ENCODE peak calls at places on chromosomes 3 and 15, in seven cellular contexts. L is cardiac fibroblast, W is BE2C, E is cardiac muscle cell, T is fibroblast of mammary gland, A is HCT116, S is ovary. K is an unnamed sample.

GRCh38 chr3:42161050-42161935 is 70.1 kb downstream of the TRAK1 start:
- DNase-seq in L (peak), W (no peak), E (no peak), T (peak), A (no peak), S (no peak), K (no peak)

GRCh38 chr3:183439510-183439909 is 11.1 kb upstream of the MCF2L2 start:
- DNase-seq in L (peak), W (no peak), E (no peak), T (peak), A (no peak), S (no peak), K (no peak)

GRCh38 chr15:87492321-87492720 is 764.2 kb downstream of the NTRK3 start:
- DNase-seq in L (no peak), W (no peak), E (no peak), T (no peak), A (no peak), S (no peak), K (no peak)

GRCh38 chr3:183725387-183725786 is 27.8 kb downstream of the YEATS2 start:
- DNase-seq in L (no peak), W (no peak), E (no peak), T (no peak), A (no peak), S (no peak), K (no peak)

GRCh38 chr15:81887913-81888312 is 157.9 kb downstream of the MEX3B start:
- DNase-seq in L (peak), W (no peak), E (no peak), T (peak), A (no peak), S (no peak), K (no peak)

GRCh38 chr15:64490598-64491259 is 30.4 kb downstream of the ZNF609 start:
- DNase-seq in L (no peak), W (no peak), E (no peak), T (peak), A (no peak), S (no peak), K (no peak)

GRCh38 chr3:99475229-99475628 is 163.2 kb upstream of the COL8A1 start:
- DNase-seq in L (peak), W (no peak), E (no peak), T (no peak), A (no peak), S (no peak), K (no peak)

GRCh38 chr3:182725372-182726251 is 67.7 kb upstream of the ATP11B start:
- DNase-seq in L (peak), W (peak), E (no peak), T (peak), A (no peak), S (no peak), K (peak)

GRCh38 chr15:79090487-79091203 is at the start of gene RASGRF1:
- DNase-seq in L (peak), W (peak), E (peak), T (peak), A (no peak), S (no peak), K (peak)

GRCh38 chr15:98903377-98904018 is 104.1 kb downstream of the PGPEP1L start:
- DNase-seq in L (peak), W (no peak), E (no peak), T (peak), A (no peak), S (no peak), K (no peak)

GRCh38 chr3:29453278-29453961 is 172.5 kb downstream of the RBMS3 start:
- DNase-seq in L (no peak), W (peak), E (no peak), T (no peak), A (no peak), S (no peak), K (no peak)

GRCh38 chr3:10142707-10143560 is 1.4 kb downstream of the VHL start:
- DNase-seq in L (peak), W (no peak), E (no peak), T (peak), A (no peak), S (no peak), K (no peak)

GRCh38 chr15:50751394-50751793 is 14.1 kb downstream of the SPPL2A start:
- DNase-seq in L (no peak), W (no peak), E (no peak), T (no peak), A (no peak), S (no peak), K (no peak)

GRCh38 chr3:179929091-179929529 is 107.6 kb downstream of the PEX5L start:
- DNase-seq in L (peak), W (peak), E (peak), T (peak), A (peak), S (peak), K (peak)

GRCh38 chr3:161150001-161150525 is 44.9 kb upstream of the B3GALNT1 start:
- DNase-seq in L (peak), W (peak), E (no peak), T (peak), A (no peak), S (no peak), K (no peak)

GRCh38 chr15:81098349-81098748 is 35.7 kb upstream of the CFAP161 start:
- DNase-seq in L (no peak), W (no peak), E (no peak), T (no peak), A (no peak), S (no peak), K (no peak)

GRCh38 chr15:45441686-45442085 is 63.3 kb upstream of the GATM start:
- DNase-seq in L (no peak), W (no peak), E (peak), T (no peak), A (no peak), S (no peak), K (no peak)

GRCh38 chr3:65356331-65357286 is 668.8 kb upstream of the ADAMTS9 start:
- DNase-seq in L (peak), W (no peak), E (no peak), T (no peak), A (no peak), S (no peak), K (no peak)

GRCh38 chr3:119352863-119353527 is 58.8 kb downstream of the ARHGAP31 start:
- DNase-seq in L (peak), W (no peak), E (no peak), T (peak), A (peak), S (no peak), K (no peak)

GRCh38 chr3:125374501-125374995 is 577 bp downstream of the ZNF148 start:
- DNase-seq in L (peak), W (peak), E (peak), T (peak), A (no peak), S (no peak), K (peak)

GRCh38 chr15:73838795-73839565 is 34.4 kb upstream of the TBC1D21 start:
- DNase-seq in L (peak), W (peak), E (no peak), T (no peak), A (no peak), S (peak), K (no peak)

GRCh38 chr15:93029613-93030429 is 59.2 kb downstream of the RGMA start:
- DNase-seq in L (peak), W (no peak), E (no peak), T (peak), A (no peak), S (peak), K (no peak)

GRCh38 chr3:71315431-71315830 is 268.1 kb downstream of the FOXP1 start:
- DNase-seq in L (no peak), W (no peak), E (no peak), T (no peak), A (no peak), S (no peak), K (no peak)

GRCh38 chr3:106157411-106157810 is 288.6 kb upstream of the CBLB start:
- DNase-seq in L (no peak), W (no peak), E (no peak), T (no peak), A (no peak), S (no peak), K (no peak)

GRCh38 chr3:98541695-98542094 is 9.9 kb downstream of the GPR15 start:
- DNase-seq in L (no peak), W (no peak), E (no peak), T (no peak), A (no peak), S (no peak), K (no peak)

GRCh38 chr3:152031321-152031720 is 157.9 kb downstream of the SUCNR1 start:
- DNase-seq in L (peak), W (no peak), E (no peak), T (no peak), A (no peak), S (no peak), K (no peak)

GRCh38 chr3:152021951-152022461 is 148.6 kb downstream of the SUCNR1 start:
- DNase-seq in L (peak), W (no peak), E (no peak), T (peak), A (peak), S (no peak), K (no peak)

GRCh38 chr3:152030320-152030719 is 156.9 kb downstream of the SUCNR1 start:
- DNase-seq in L (no peak), W (no peak), E (no peak), T (no peak), A (no peak), S (no peak), K (no peak)

DNA sequence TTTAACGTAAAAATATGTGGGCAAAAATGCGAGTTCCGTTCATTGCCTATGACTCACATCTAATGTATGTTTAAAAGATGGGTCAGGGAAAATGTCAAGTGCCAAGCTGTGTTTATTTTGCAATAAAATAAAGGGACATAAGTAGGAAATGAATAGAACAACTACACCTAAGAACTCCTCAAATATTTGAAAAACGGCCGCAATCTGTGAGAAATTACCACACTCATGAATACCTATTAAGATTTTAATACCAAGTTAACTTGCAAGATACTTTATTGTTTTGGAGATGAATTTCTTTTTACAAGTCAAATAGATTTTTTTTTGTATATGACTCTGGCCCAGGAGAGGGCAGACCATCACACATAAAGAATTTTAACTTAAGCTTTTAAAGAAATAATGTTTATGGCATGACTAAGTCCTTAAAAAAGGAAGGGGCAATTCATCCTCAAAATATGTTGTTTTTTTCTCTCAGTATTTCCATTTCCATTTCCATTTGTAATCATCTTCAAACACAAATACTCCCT is 152.7 kb downstream of the SUCNR1 start:
- DNase-seq in L (peak), W (no peak), E (no peak), T (peak), A (peak), S (no peak), K (no peak)
- TF ChIP-seq CTCF in L (peak), W (no peak), E (peak), T (peak), A (peak), S (no peak), K (no peak)

DNA sequence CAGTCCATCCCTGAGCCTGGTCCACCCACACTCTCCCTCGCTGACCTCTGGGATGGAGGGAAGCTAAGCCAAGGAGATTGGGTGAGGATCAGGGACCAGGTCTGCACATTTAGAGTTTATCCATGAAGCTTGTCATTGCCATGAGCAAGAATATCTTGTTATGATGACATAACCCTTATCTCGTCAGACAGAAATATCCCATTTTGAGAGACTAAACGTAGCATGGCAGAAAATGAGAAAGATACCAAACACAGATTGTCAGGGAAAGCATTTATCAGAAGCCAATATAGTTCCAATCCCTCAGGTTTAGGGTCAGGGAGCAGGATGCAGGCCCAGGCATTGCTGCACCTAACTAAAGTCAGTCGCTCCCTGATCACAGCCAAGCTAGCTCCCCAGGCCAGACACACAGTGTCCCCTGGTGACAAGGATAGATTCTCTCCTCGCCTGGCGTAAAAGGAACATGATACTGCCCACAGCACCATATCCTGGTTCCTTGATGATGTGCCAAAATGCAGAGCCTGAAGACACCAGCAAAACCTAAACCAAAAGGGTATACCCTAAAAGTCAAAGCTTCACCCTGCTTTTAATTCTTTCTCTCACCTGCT is 66.9 kb downstream of the DCLK3 start:
- DNase-seq in L (no peak), W (peak), E (peak), T (no peak), A (no peak), S (no peak), K (peak)
- TF ChIP-seq CTCF in L (no peak), W (peak), E (no peak), T (no peak), A (no peak), S (no peak), K (no peak)

GRCh38 chr3:62827550-62827949 is 47.7 kb downstream of the CADPS start:
- DNase-seq in L (no peak), W (no peak), E (no peak), T (no peak), A (no peak), S (no peak), K (no peak)

GRCh38 chr3:62835594-62836236 is 39.5 kb downstream of the CADPS start:
- DNase-seq in L (no peak), W (no peak), E (no peak), T (peak), A (no peak), S (no peak), K (no peak)

GRCh38 chr3:62832569-62832968 is 42.6 kb downstream of the CADPS start:
- DNase-seq in L (no peak), W (no peak), E (no peak), T (no peak), A (no peak), S (no peak), K (no peak)

GRCh38 chr3:62837145-62837787 is 38.0 kb downstream of the CADPS start:
- DNase-seq in L (no peak), W (no peak), E (no peak), T (no peak), A (no peak), S (no peak), K (no peak)

GRCh38 chr3:62833538-62833937 is 41.7 kb downstream of the CADPS start:
- DNase-seq in L (peak), W (no peak), E (peak), T (peak), A (no peak), S (no peak), K (no peak)
- TF ChIP-seq CTCF in L (peak), W (peak), E (peak), T (peak), A (peak), S (no peak), K (peak)

DNA sequence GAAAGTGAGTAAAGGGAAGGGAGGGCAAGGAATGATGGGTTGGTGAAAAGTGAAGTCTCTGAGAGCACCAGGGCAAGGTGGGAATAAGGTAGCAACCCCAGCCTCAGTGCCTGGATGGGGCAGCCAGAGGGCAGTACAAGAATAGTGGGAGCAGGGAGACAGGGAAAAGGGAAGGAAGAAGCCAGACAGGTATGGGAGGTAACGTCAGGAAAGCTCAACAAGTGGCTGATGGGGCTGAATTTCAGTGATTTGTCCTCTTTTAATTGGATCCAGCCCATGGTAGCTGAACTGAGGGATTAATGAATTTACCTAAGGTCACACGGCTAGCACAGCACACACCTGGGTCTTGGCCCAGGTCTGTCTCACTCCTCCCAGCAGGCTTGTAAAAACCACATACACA is 12.6 kb downstream of the RORA start:
- DNase-seq in L (no peak), W (no peak), E (no peak), T (no peak), A (no peak), S (no peak), K (no peak)
- TF ChIP-seq CTCF in L (no peak), W (peak), E (no peak), T (no peak), A (no peak), S (no peak), K (no peak)

GRCh38 chr15:35980719-35981118 is 434.8 kb upstream of the DPH6 start:
- DNase-seq in L (peak), W (no peak), E (no peak), T (peak), A (no peak), S (no peak), K (no peak)

GRCh38 chr15:35973019-35973418 is 427.1 kb upstream of the DPH6 start:
- DNase-seq in L (no peak), W (no peak), E (no peak), T (no peak), A (no peak), S (no peak), K (no peak)

GRCh38 chr15:35979608-35980007 is 433.6 kb upstream of the DPH6 start:
- DNase-seq in L (no peak), W (no peak), E (peak), T (no peak), A (no peak), S (no peak), K (no peak)

DNA sequence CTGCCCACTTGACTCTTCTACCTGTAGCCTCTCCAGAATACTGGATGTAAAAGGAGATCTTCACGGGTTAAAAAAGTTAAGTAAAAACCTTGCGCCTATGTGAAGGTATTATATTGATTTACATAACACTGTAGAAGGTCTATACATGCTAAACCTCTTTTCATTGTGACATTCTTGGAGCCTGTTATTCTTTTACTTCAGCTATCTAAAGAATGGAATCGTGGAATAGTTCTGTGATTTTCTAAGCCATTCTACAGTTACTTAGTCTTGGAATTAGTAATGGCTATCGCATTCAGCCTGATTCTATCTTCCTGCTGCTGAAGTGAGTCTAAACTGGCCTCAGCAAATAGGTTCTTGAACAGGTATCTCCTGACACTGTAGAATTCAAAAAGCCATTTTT is 430.0 kb upstream of the DPH6 start:
- DNase-seq in L (no peak), W (no peak), E (no peak), T (no peak), A (no peak), S (no peak), K (no peak)
- TF ChIP-seq CTCF in L (no peak), W (no peak), E (no peak), T (no peak), A (no peak), S (no peak), K (no peak)

GRCh38 chr3:51637941-51638471 is 33.0 kb upstream of the TEX264 start:
- DNase-seq in L (peak), W (peak), E (peak), T (peak), A (peak), S (no peak), K (peak)

GRCh38 chr3:51637144-51637940 is 33.7 kb upstream of the TEX264 start:
- DNase-seq in L (no peak), W (no peak), E (no peak), T (no peak), A (no peak), S (no peak), K (no peak)

GRCh38 chr3:51646091-51646490 is 25.0 kb upstream of the TEX264 start:
- DNase-seq in L (peak), W (no peak), E (no peak), T (peak), A (no peak), S (no peak), K (no peak)

DNA sequence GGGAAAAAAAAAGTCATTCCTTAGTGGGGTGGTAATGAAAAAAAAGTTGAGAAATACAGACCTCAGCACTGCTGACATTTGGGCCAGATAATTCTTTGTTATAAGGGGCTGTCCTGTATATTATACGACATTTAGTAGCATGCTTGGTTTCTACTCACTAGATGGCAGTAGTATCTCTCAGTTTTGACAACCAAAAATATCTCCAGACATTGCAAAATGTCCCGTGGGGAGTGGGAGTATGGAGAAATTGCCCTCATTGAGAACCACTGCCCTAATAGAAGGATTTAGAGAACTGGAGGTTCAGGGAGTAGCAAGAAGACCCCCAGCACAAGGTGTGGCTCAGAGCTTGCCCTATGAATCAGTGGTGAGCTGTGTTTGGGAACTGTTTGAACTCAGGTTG is 28.6 kb upstream of the TEX264 start:
- DNase-seq in L (peak), W (no peak), E (peak), T (peak), A (no peak), S (no peak), K (no peak)
- TF ChIP-seq CTCF in L (peak), W (peak), E (peak), T (peak), A (peak), S (no peak), K (no peak)

DNA sequence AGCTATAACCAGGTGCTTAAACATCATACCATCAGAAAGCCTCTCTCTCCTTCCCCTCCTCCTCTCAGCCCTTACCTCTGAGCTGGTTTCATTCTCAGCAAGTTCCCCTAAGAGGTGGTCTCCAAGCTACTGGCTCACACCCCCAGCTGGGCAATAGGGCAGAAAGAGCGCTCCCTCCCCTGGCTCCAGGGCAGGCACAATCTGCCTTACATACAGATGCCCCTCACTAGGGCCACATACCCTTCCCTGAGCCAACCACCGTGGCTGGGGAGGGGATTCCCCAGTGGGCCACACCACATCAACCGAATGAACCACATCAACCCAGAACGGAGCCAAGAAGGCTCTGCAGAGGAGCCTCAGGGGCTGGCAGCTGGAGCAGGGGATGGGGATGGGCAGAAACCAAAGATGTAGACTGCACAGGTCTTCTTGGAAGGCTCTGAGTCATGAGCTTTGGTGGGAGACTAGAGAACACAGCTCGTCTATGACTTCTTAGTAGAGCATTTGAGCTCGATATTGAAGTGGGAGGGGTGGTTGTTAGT is 4.6 kb upstream of the FBLN2 start:
- DNase-seq in L (peak), W (no peak), E (no peak), T (peak), A (no peak), S (no peak), K (no peak)
- TF ChIP-seq CTCF in L (no peak), W (no peak), E (no peak), T (no peak), A (no peak), S (no peak), K (no peak)

GRCh38 chr3:37836589-37836988 is 25.1 kb upstream of the CTDSPL start:
- DNase-seq in L (no peak), W (no peak), E (no peak), T (no peak), A (no peak), S (no peak), K (no peak)

GRCh38 chr3:37833790-37834189 is 27.9 kb upstream of the CTDSPL start:
- DNase-seq in L (no peak), W (no peak), E (no peak), T (no peak), A (no peak), S (no peak), K (no peak)
- TF ChIP-seq CTCF in L (peak), W (peak), E (no peak), T (peak), A (no peak), S (no peak), K (peak)

K was measured in nephron progenitor cell.